ENCODE peak calls at places on chromosomes 13 and 19, in eight cellular contexts. O is activated T-helper 1 cell treated with Interleukin-2 at 50 U/mL for 16 hours, N is hepatocyte, C is HTR-8/SVneo, W is NAMALWA, H is IMR-90, K is caudate nucleus, V is neural crest cell. R is an unnamed sample.

GRCh38 chr19:35899547-35900214 is 659 bp downstream of the NFKBID start:
- DNase-seq in O (peak; percentile 80), N (peak; percentile 91), C (peak; percentile 83), W (peak; percentile 94), H (peak; percentile 81), K (peak; percentile 39), V (peak; percentile 47), R (peak; percentile 84)

GRCh38 chr13:45242070-45242469 is 41.2 kb upstream of the KCTD4 start:
- DNase-seq in O (no peak), N (no peak), C (peak; percentile 35), W (peak; percentile 11), H (peak; percentile 53), K (no peak), V (no peak), R (peak; percentile 62)

GRCh38 chr19:11560404-11560988 is 1.5 kb upstream of the ELOF1 start:
- DNase-seq in O (peak; percentile 18), N (peak; percentile 81), C (peak; percentile 74), W (peak; percentile 92), H (peak; percentile 84), K (no peak), V (peak; percentile 52), R (peak; percentile 82)

GRCh38 chr19:45424191-45425058 is 708 bp upstream of the ERCC1 start:
- DNase-seq in O (no peak), N (peak; percentile 87), C (no peak), W (no peak), H (peak; percentile 98), K (peak; percentile 52), V (peak; percentile 33), R (peak; percentile 97)

GRCh38 chr19:51131780-51132680 is 7.3 kb downstream of the SIGLEC9 start:
- DNase-seq in O (no peak), N (peak; percentile 71), C (no peak), W (no peak), H (peak; percentile 38), K (no peak), V (no peak), R (peak; percentile 39)

GRCh38 chr19:48147597-48148175 is 22.5 kb downstream of the LIG1 start:
- DNase-seq in O (no peak), N (no peak), C (no peak), W (no peak), H (no peak), K (no peak), V (no peak), R (no peak)

GRCh38 chr19:35592226-35592625 is 6.3 kb downstream of the PMIS2 start:
- DNase-seq in O (no peak), N (peak; percentile 64), C (no peak), W (peak; percentile 49), H (peak; percentile 37), K (no peak), V (no peak), R (peak; percentile 47)

GRCh38 chr19:10365518-10365917 is 14.9 kb downstream of the TYK2 start:
- DNase-seq in O (no peak), N (no peak), C (no peak), W (no peak), H (no peak), K (no peak), V (no peak), R (no peak)

GRCh38 chr19:38851622-38852230 is 1.9 kb upstream of the HNRNPL start:
- DNase-seq in O (peak; percentile 81), N (peak; percentile 99), C (peak; percentile 75), W (peak; percentile 92), H (peak; percentile 88), K (peak; percentile 81), V (peak; percentile 87), R (peak; percentile 97)

GRCh38 chr13:31053098-31053497 is 108.6 kb downstream of the HSPH1 start:
- DNase-seq in O (no peak), N (no peak), C (no peak), W (no peak), H (peak; percentile 37), K (no peak), V (no peak), R (no peak)

GRCh38 chr13:65830411-65831172 is 1399.5 kb downstream of the PCDH9 start:
- DNase-seq in O (no peak), N (no peak), C (no peak), W (no peak), H (no peak), K (no peak), V (no peak), R (no peak)

R was measured in lung microvascular endothelial cell.